ENCODE peak calls at places on chromosomes 4 and X, in seven cellular contexts. S is RWPE2, X is cardiac muscle cell, Q is dorsolateral prefrontal cortex, L is H9, B is lower lobe of right lung, E is sigmoid colon. M is an unnamed sample.

GRCh38 chr4:16544251-16544721 is 318.0 kb upstream of the TAPT1 start:
- DNase-seq in B (peak), S (no peak), E (peak), Q (no peak), X (no peak), L (no peak), M (peak)

GRCh38 chrX:75784689-75785491 is at the start of gene MAGEE2:
- DNase-seq in Q (no peak), B (peak), X (no peak), S (no peak), E (no peak), L (no peak), M (no peak)

GRCh38 chr4:167088115-167088514 is 146.2 kb downstream of the SPOCK3 start:
- DNase-seq in B (no peak), L (no peak), E (no peak), X (no peak), S (no peak), Q (no peak), M (no peak)

GRCh38 chrX:10741496-10742048 is 121.2 kb upstream of the MID1 start:
- DNase-seq in L (no peak), X (no peak), S (no peak), E (no peak), Q (no peak), B (no peak), M (no peak)

GRCh38 chrX:155966876-155967275 is 30.6 kb upstream of the IL9R start:
- DNase-seq in L (peak), Q (no peak), B (no peak), S (no peak), X (peak), E (no peak), M (no peak)

GRCh38 chr4:55549888-55550287 is 3.2 kb upstream of the CLOCK start:
- DNase-seq in Q (no peak), E (no peak), L (no peak), B (no peak), S (no peak), X (no peak), M (peak)

GRCh38 chrX:12423346-12423745 is 285.1 kb downstream of the FRMPD4 start:
- DNase-seq in L (no peak), E (no peak), Q (no peak), S (no peak), B (no peak), X (no peak), M (no peak)

GRCh38 chr4:34861661-34862060 is 1382.7 kb downstream of the ARAP2 start:
- DNase-seq in E (no peak), S (no peak), B (no peak), L (no peak), X (no peak), Q (no peak), M (no peak)

GRCh38 chr4:26860922-26861433 is 337 bp downstream of the STIM2 start:
- DNase-seq in L (peak), E (peak), Q (no peak), X (peak), B (peak), S (peak), M (no peak)

GRCh38 chr4:26858947-26859401 is 1.7 kb upstream of the STIM2 start:
- DNase-seq in E (no peak), Q (no peak), X (no peak), B (no peak), L (no peak), S (no peak), M (no peak)

GRCh38 chr4:26861434-26862186 is 969 bp downstream of the STIM2 start:
- DNase-seq in Q (peak), L (peak), S (peak), B (peak), E (peak), X (peak), M (no peak)

GRCh38 chr4:26859762-26860156 is 882 bp upstream of the STIM2 start:
- DNase-seq in X (no peak), E (no peak), L (no peak), B (no peak), S (no peak), Q (no peak), M (no peak)

DNA sequence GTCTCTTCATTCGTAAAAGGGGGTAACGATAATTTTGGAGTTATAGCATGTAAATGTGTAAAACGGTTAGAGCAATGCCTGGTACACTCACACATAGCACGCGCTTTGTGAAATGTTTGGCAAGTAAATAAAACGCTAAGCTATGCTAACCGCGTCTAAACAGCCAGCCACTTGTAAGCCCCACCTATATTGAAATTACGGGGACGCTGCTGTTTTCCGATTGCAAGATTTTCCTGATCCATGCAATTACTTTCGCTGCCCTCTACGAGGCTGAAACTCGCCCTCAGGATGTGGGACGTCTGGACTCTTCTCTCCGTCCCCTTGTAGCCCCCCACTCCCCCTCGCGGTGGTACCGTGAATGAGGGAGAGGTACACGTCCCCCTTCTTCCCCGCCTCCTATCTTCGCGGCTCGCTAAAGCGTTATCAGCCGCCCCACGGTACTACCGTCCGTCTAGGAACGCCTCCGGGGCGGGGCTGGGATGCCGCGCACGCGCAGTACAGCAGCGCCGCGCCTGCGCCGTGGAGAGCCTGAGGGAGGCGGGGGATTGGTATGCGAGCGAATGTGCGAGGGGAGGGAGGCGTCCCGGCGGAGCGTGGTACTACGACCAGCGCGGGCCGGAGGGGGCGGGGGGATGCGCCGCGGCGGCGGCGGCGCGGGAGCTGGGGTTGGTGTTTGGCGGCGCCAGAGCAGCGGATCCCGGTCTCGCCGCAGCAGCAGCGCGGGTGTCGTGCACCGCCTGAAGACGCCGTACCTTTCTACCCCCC is at the start of gene STIM2:
- DNase-seq in S (peak), E (peak), L (peak), X (peak), Q (peak), B (peak), M (peak)
- TF ChIP-seq CTCF in S (peak), E (peak), L (peak), X (peak), Q (no peak), B (peak), M (peak)

GRCh38 chrX:135391734-135392133 is 30.0 kb upstream of the SMIM10L2A start:
- DNase-seq in Q (no peak), B (no peak), S (no peak), X (no peak), L (no peak), E (no peak), M (no peak)

GRCh38 chrX:135388841-135389240 is 32.9 kb upstream of the SMIM10L2A start:
- DNase-seq in X (no peak), E (no peak), L (no peak), S (no peak), Q (no peak), B (no peak), M (no peak)

GRCh38 chrX:135389717-135390116 is 32.0 kb upstream of the SMIM10L2A start:
- DNase-seq in L (no peak), X (no peak), Q (no peak), B (no peak), E (no peak), S (peak), M (no peak)

GRCh38 chrX:135393046-135393445 is 28.7 kb upstream of the SMIM10L2A start:
- DNase-seq in E (no peak), Q (no peak), X (no peak), L (no peak), S (no peak), B (no peak), M (no peak)

GRCh38 chrX:135389243-135389642 is 32.5 kb upstream of the SMIM10L2A start:
- DNase-seq in L (no peak), E (no peak), X (no peak), S (no peak), Q (no peak), B (no peak), M (no peak)
- H3K27ac ChIP-seq in L (no peak), E (no peak), X (no peak), S (peak), Q (no peak), B (no peak), M (no peak)

GRCh38 chr4:180668732-180669131 is 1574.5 kb upstream of the TENM3 start:
- DNase-seq in X (no peak), Q (no peak), B (no peak), S (no peak), E (no peak), L (no peak), M (no peak)

GRCh38 chr4:180664766-180665368 is 1578.3 kb upstream of the TENM3 start:
- DNase-seq in X (peak), E (peak), L (peak), B (no peak), Q (no peak), S (no peak), M (peak)

GRCh38 chr4:180665481-180665880 is 1577.7 kb upstream of the TENM3 start:
- DNase-seq in S (no peak), E (no peak), L (no peak), Q (no peak), X (no peak), B (no peak), M (no peak)

GRCh38 chr4:180665994-180666818 is 1577.0 kb upstream of the TENM3 start:
- DNase-seq in B (no peak), L (peak), Q (no peak), E (no peak), S (no peak), X (peak), M (peak)

DNA sequence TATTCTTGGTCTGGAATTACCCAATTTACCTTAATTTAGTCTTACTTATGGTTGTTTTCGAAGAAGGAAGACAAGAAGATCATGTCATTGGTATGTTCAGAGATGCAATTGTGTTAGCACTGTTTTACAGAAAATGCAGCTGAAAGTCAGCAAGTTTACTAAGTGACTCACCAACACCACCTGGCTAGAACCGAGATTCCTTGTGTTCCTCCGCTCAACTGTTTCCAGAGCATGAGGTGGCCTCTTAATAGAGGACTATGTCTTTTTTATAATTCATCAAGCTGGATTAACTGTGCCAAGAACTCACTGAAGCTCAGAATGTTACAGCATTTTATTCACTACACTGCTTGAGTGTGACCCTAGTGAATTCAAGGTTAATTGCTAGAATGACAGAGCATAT is 1573.6 kb upstream of the TENM3 start:
- DNase-seq in L (no peak), X (no peak), Q (no peak), S (no peak), B (no peak), E (no peak), M (no peak)
- TF ChIP-seq CTCF in L (no peak), X (no peak), Q (no peak), S (no peak), B (no peak), E (no peak), M (no peak)

GRCh38 chr4:124946696-124947095 is 234.2 kb upstream of the ANKRD50 start:
- DNase-seq in X (no peak), B (no peak), S (no peak), L (no peak), E (no peak), Q (no peak), M (no peak)
- H3K27ac ChIP-seq in X (no peak), B (no peak), S (peak), L (no peak), E (no peak), Q (no peak), M (no peak)

DNA sequence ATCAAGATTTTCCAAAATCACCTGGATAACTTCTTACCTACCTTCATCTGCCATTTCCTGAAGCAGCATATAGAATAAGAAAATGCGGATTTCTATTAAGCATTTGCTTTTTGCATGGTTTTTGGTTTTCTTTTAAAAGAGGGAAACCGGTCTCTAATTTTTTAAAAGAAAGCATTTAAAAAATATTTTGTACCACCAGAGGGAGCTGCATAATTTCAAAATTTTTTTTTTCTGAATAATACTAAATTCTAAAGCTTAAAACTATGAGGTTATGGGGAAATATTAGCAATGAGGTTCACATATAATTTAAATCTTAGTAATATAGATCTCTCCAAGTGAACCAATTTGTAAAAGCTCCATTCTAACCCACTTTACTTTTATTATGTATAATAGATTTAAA is 137.7 kb upstream of the TENT5D start:
- DNase-seq in X (no peak), E (no peak), Q (no peak), S (no peak), L (no peak), B (no peak), M (no peak)
- TF ChIP-seq CTCF in X (peak), E (no peak), Q (peak), S (peak), L (peak), B (no peak), M (no peak)